ENCODE peak calls at places on chromosomes 7 and 10, in ten cellular contexts. P is NCI-H2029 treated with DMSO at 0.1 percent for 48 hours; H is activated T-cell treated with anti-CD3 and anti-CD28 coated beads, Interleukin-2, amount 50 U/mL, for 72 hours; Z is midbrain; G is effector memory CD8-positive, alpha-beta T cell; J is SHP77; E is mucosa of gallbladder; Q is lower lobe of right lung; B is T1000; S is activated CD4-positive, alpha-beta T cell treated with anti-CD3 and anti-CD28 coated beads, Interleukin-2, amount 50 U/mL, for 24 hours. V is an unnamed sample.

GRCh38 chr10:31644931-31645633 is 283.5 kb downstream of the ARHGAP12 start:
- DNase-seq in P (no peak), Q (no peak), E (no peak), J (no peak), S (no peak), G (no peak), B (no peak), Z (no peak), H (no peak), V (no peak)

GRCh38 chr10:18681366-18681765 is 22.1 kb downstream of the ARL5B start:
- DNase-seq in Q (no peak), Z (no peak), E (no peak), H (no peak), J (no peak), P (no peak), B (no peak), G (no peak), S (no peak), V (no peak)

GRCh38 chr10:1374501-1374900 is 318.3 kb downstream of the WDR37 start:
- DNase-seq in S (no peak), P (no peak), E (peak; percentile 2), H (no peak), J (no peak), Q (no peak), B (no peak), Z (no peak), G (no peak), V (no peak)

GRCh38 chr10:62492012-62492869 is 118.1 kb downstream of the ZNF365 start:
- DNase-seq in E (no peak), S (peak; percentile 25), H (no peak), B (no peak), G (no peak), Q (no peak), J (no peak), Z (peak; percentile 16), P (no peak), V (peak; percentile 42)

GRCh38 chr10:62817763-62818425 is 1.7 kb upstream of the EGR2 start:
- DNase-seq in P (no peak), E (peak; percentile 69), Z (peak; percentile 73), J (peak; percentile 41), H (peak; percentile 84), B (peak; percentile 59), S (peak; percentile 64), Q (peak; percentile 88), G (peak; percentile 48), V (peak; percentile 70)

GRCh38 chr7:90155206-90155605 is 937 bp downstream of the STEAP1 start:
- DNase-seq in G (no peak), S (no peak), E (no peak), H (no peak), J (no peak), P (no peak), Q (no peak), Z (no peak), B (no peak), V (no peak)

GRCh38 chr10:13392701-13393100 is 44.6 kb upstream of the SEPHS1 start:
- DNase-seq in G (no peak), S (no peak), Z (no peak), E (no peak), Q (no peak), H (no peak), P (no peak), B (no peak), J (no peak), V (no peak)

GRCh38 chr7:154744226-154744860 is 258.6 kb downstream of the PAXIP1 start:
- DNase-seq in Q (no peak), G (no peak), Z (peak; percentile 72), S (no peak), J (peak; percentile 19), P (no peak), B (no peak), H (peak; percentile 40), E (peak; percentile 12), V (no peak)

GRCh38 chr7:155710035-155710434 is 65.6 kb downstream of the RBM33 start:
- DNase-seq in Z (no peak), S (no peak), Q (no peak), B (no peak), E (no peak), H (no peak), J (no peak), G (no peak), P (no peak), V (no peak)

GRCh38 chr7:27167170-27167505 is 1.8 kb upstream of the HOXA9 start:
- DNase-seq in G (no peak), Z (no peak), Q (peak; percentile 48), H (no peak), E (no peak), P (no peak), S (no peak), J (no peak), B (no peak), V (no peak)

GRCh38 chr10:79385804-79386531 is 38.7 kb downstream of the PPIF start:
- DNase-seq in B (no peak), E (peak; percentile 8), Q (peak; percentile 30), S (no peak), Z (no peak), G (no peak), J (no peak), P (no peak), H (no peak), V (no peak)

GRCh38 chr10:29084908-29085307 is 204.0 kb upstream of the LYZL1 start:
- DNase-seq in G (no peak), E (no peak), H (no peak), P (no peak), S (no peak), J (no peak), Q (no peak), Z (no peak), B (no peak), V (no peak)

GRCh38 chr10:63718453-63718852 is 197.3 kb downstream of the REEP3 start:
- DNase-seq in Z (no peak), H (no peak), G (no peak), E (no peak), Q (no peak), B (no peak), P (no peak), S (no peak), J (no peak), V (no peak)

GRCh38 chr10:14742815-14743214 is 31.9 kb downstream of the FAM107B start:
- DNase-seq in B (no peak), E (peak; percentile 44), S (no peak), Q (no peak), P (no peak), J (no peak), Z (no peak), G (no peak), H (no peak), V (no peak)

GRCh38 chr7:1532456-1533254 is 2.2 kb downstream of the MAFK start:
- DNase-seq in S (peak; percentile 49), J (peak; percentile 76), G (no peak), Q (peak; percentile 93), B (peak; percentile 58), P (peak; percentile 24), H (peak; percentile 56), Z (peak; percentile 26), E (peak; percentile 89), V (peak; percentile 97)

GRCh38 chr7:155531686-155532085 is 14.7 kb downstream of the CNPY1 start:
- DNase-seq in G (no peak), Z (no peak), P (peak; percentile 24), J (no peak), H (no peak), B (no peak), S (no peak), Q (no peak), E (no peak), V (no peak)

GRCh38 chr10:6918305-6918704 is 338.2 kb upstream of the PRKCQ start:
- DNase-seq in Z (peak; percentile 40), H (peak; percentile 80), Q (peak; percentile 65), E (peak; percentile 35), P (no peak), B (no peak), J (peak; percentile 7), G (peak; percentile 81), S (peak; percentile 74), V (no peak)

GRCh38 chr10:102422586-102423129 is 2.0 kb downstream of the FBXL15 start:
- DNase-seq in H (peak; percentile 74), J (peak; percentile 77), Q (peak; percentile 92), S (no peak), G (no peak), E (peak; percentile 82), B (no peak), P (no peak), Z (peak; percentile 69), V (peak; percentile 65)

GRCh38 chr7:126450269-126450671 is 802.5 kb downstream of the GRM8 start:
- DNase-seq in P (no peak), H (no peak), G (no peak), Q (no peak), J (no peak), E (no peak), B (no peak), Z (no peak), S (no peak), V (no peak)

V was measured in PC-9.